ENCODE peak calls at places on chromosomes 5 and 9, in seven cellular contexts. One of them, this sample, is unnamed.
A peak's percentile ranks its signal among the peaks of the same experiment; 100 is the strongest.

GRCh38 chr5:2702096-2702879 is 49.2 kb downstream of the IRX2 start:
- DNase-seq in sciatic nerve: no peak
- DNase-seq in hippocampal formation: no peak
- DNase-seq in spleen: no peak
- DNase-seq in GM19239: no peak
- DNase-seq in lower leg skin: peak; percentile 28
- DNase-seq in right atrium auricular region: no peak
- DNase-seq in this sample: no peak

GRCh38 chr5:59367791-59368394 is 525.6 kb downstream of the PDE4D start:
- DNase-seq in sciatic nerve: peak; percentile 74
- DNase-seq in hippocampal formation: peak; percentile 25
- DNase-seq in spleen: no peak
- DNase-seq in GM19239: no peak
- DNase-seq in lower leg skin: no peak
- DNase-seq in right atrium auricular region: no peak
- DNase-seq in this sample: peak; percentile 78

GRCh38 chr5:102760815-102761214 is 5.7 kb downstream of the PAM start:
- DNase-seq in sciatic nerve: no peak
- DNase-seq in hippocampal formation: no peak
- DNase-seq in spleen: no peak
- DNase-seq in GM19239: no peak
- DNase-seq in lower leg skin: no peak
- DNase-seq in right atrium auricular region: no peak
- DNase-seq in this sample: no peak

GRCh38 chr5:669842-670395 is 23.2 kb downstream of the TPPP start:
- DNase-seq in sciatic nerve: peak; percentile 54
- DNase-seq in hippocampal formation: no peak
- DNase-seq in spleen: peak; percentile 76
- DNase-seq in GM19239: no peak
- DNase-seq in lower leg skin: no peak
- DNase-seq in right atrium auricular region: no peak
- DNase-seq in this sample: peak; percentile 77

GRCh38 chr5:54721951-54722654 is 204.5 kb downstream of the SNX18 start:
- DNase-seq in sciatic nerve: no peak
- DNase-seq in hippocampal formation: no peak
- DNase-seq in spleen: no peak
- DNase-seq in GM19239: no peak
- DNase-seq in lower leg skin: no peak
- DNase-seq in right atrium auricular region: no peak
- DNase-seq in this sample: no peak

GRCh38 chr5:10601246-10602030 is 37.6 kb downstream of the ANKRD33B start:
- DNase-seq in sciatic nerve: peak; percentile 95
- DNase-seq in hippocampal formation: peak; percentile 88
- DNase-seq in spleen: no peak
- DNase-seq in GM19239: no peak
- DNase-seq in lower leg skin: peak; percentile 98
- DNase-seq in right atrium auricular region: peak; percentile 92
- DNase-seq in this sample: peak; percentile 91

GRCh38 chr9:88280816-88281382 is 107.3 kb upstream of the SPIN1 start:
- DNase-seq in sciatic nerve: no peak
- DNase-seq in hippocampal formation: no peak
- DNase-seq in spleen: no peak
- DNase-seq in GM19239: no peak
- DNase-seq in lower leg skin: peak; percentile 67
- DNase-seq in right atrium auricular region: no peak
- DNase-seq in this sample: no peak

GRCh38 chr9:18474778-18475177 is 825 bp downstream of the ADAMTSL1 start:
- DNase-seq in sciatic nerve: no peak
- DNase-seq in hippocampal formation: no peak
- DNase-seq in spleen: no peak
- DNase-seq in GM19239: no peak
- DNase-seq in lower leg skin: no peak
- DNase-seq in right atrium auricular region: no peak
- DNase-seq in this sample: no peak

GRCh38 chr5:3099526-3099925 is 348.0 kb upstream of the IRX2 start:
- DNase-seq in sciatic nerve: no peak
- DNase-seq in hippocampal formation: no peak
- DNase-seq in spleen: no peak
- DNase-seq in GM19239: no peak
- DNase-seq in lower leg skin: peak; percentile 56
- DNase-seq in right atrium auricular region: no peak
- DNase-seq in this sample: no peak

GRCh38 chr9:80485420-80485819 is 913.7 kb downstream of the TLE4 start:
- DNase-seq in sciatic nerve: no peak
- DNase-seq in hippocampal formation: no peak
- DNase-seq in spleen: no peak
- DNase-seq in GM19239: no peak
- DNase-seq in lower leg skin: no peak
- DNase-seq in right atrium auricular region: no peak
- DNase-seq in this sample: no peak

GRCh38 chr9:108543251-108543768 is 312.5 kb downstream of the ACTL7B start:
- DNase-seq in sciatic nerve: no peak
- DNase-seq in hippocampal formation: no peak
- DNase-seq in spleen: no peak
- DNase-seq in GM19239: no peak
- DNase-seq in lower leg skin: no peak
- DNase-seq in right atrium auricular region: no peak
- DNase-seq in this sample: no peak

GRCh38 chr5:15446552-15446951 is 53.4 kb upstream of the FBXL7 start:
- DNase-seq in sciatic nerve: no peak
- DNase-seq in hippocampal formation: no peak
- DNase-seq in spleen: no peak
- DNase-seq in GM19239: no peak
- DNase-seq in lower leg skin: no peak
- DNase-seq in right atrium auricular region: no peak
- DNase-seq in this sample: no peak

GRCh38 chr5:10885026-10885425 is 124.0 kb upstream of the DAP start:
- DNase-seq in sciatic nerve: no peak
- DNase-seq in hippocampal formation: no peak
- DNase-seq in spleen: no peak
- DNase-seq in GM19239: no peak
- DNase-seq in lower leg skin: no peak
- DNase-seq in right atrium auricular region: no peak
- DNase-seq in this sample: no peak

GRCh38 chr5:163564321-163564924 is 59.0 kb downstream of the MAT2B start:
- DNase-seq in sciatic nerve: peak; percentile 66
- DNase-seq in hippocampal formation: peak; percentile 25
- DNase-seq in spleen: no peak
- DNase-seq in GM19239: peak; percentile 15
- DNase-seq in lower leg skin: no peak
- DNase-seq in right atrium auricular region: peak; percentile 64
- DNase-seq in this sample: no peak

GRCh38 chr5:166370928-166371690 is 1920.3 kb upstream of the WWC1 start:
- DNase-seq in sciatic nerve: no peak
- DNase-seq in hippocampal formation: no peak
- DNase-seq in spleen: no peak
- DNase-seq in GM19239: no peak
- DNase-seq in lower leg skin: no peak
- DNase-seq in right atrium auricular region: no peak
- DNase-seq in this sample: no peak

GRCh38 chr9:87309236-87309635 is 188.4 kb upstream of the DAPK1 start:
- DNase-seq in sciatic nerve: no peak
- DNase-seq in hippocampal formation: no peak
- DNase-seq in spleen: no peak
- DNase-seq in GM19239: no peak
- DNase-seq in lower leg skin: no peak
- DNase-seq in right atrium auricular region: no peak
- DNase-seq in this sample: no peak